ENCODE peak calls at places on chromosomes 1 and 21, in nine cellular contexts. One of them, this sample, is unnamed.

GRCh38 chr1:54876814-54877213 is 10.2 kb downstream of the DHCR24 start:
- DNase-seq in progenitor cell of endocrine pancreas: no peak
- DNase-seq in activated CD4-positive, alpha-beta T cell treated with anti-CD3 and anti-CD28 coated beads for 36 hours: no peak
- DNase-seq in anterior cingulate cortex: no peak
- DNase-seq in RCC 7860: no peak
- DNase-seq in activated naive CD8-positive, alpha-beta T cell treated with anti-CD3 and anti-CD28 coated beads, Interleukin-2, amount 50 U/mL, for 24 hours: no peak
- DNase-seq in HT1080: no peak
- DNase-seq in Ammon's horn: no peak
- DNase-seq in WTC11: no peak
- DNase-seq in this sample: no peak

GRCh38 chr1:85274969-85275453 is 1.4 kb downstream of the BCL10 start:
- DNase-seq in progenitor cell of endocrine pancreas: no peak
- DNase-seq in activated CD4-positive, alpha-beta T cell treated with anti-CD3 and anti-CD28 coated beads for 36 hours: no peak
- DNase-seq in anterior cingulate cortex: no peak
- DNase-seq in RCC 7860: peak; percentile 61
- DNase-seq in activated naive CD8-positive, alpha-beta T cell treated with anti-CD3 and anti-CD28 coated beads, Interleukin-2, amount 50 U/mL, for 24 hours: no peak
- DNase-seq in HT1080: peak; percentile 80
- DNase-seq in Ammon's horn: no peak
- DNase-seq in WTC11: no peak
- DNase-seq in this sample: no peak

GRCh38 chr1:229059671-229060079 is 211.2 kb upstream of the RAB4A start:
- DNase-seq in progenitor cell of endocrine pancreas: no peak
- DNase-seq in activated CD4-positive, alpha-beta T cell treated with anti-CD3 and anti-CD28 coated beads for 36 hours: no peak
- DNase-seq in anterior cingulate cortex: no peak
- DNase-seq in RCC 7860: no peak
- DNase-seq in activated naive CD8-positive, alpha-beta T cell treated with anti-CD3 and anti-CD28 coated beads, Interleukin-2, amount 50 U/mL, for 24 hours: no peak
- DNase-seq in HT1080: no peak
- DNase-seq in Ammon's horn: peak; percentile 40
- DNase-seq in WTC11: no peak
- DNase-seq in this sample: no peak

GRCh38 chr1:26177182-26177684 is at the start of gene CNKSR1:
- DNase-seq in progenitor cell of endocrine pancreas: peak; percentile 72
- DNase-seq in activated CD4-positive, alpha-beta T cell treated with anti-CD3 and anti-CD28 coated beads for 36 hours: peak; percentile 48
- DNase-seq in anterior cingulate cortex: no peak
- DNase-seq in RCC 7860: no peak
- DNase-seq in activated naive CD8-positive, alpha-beta T cell treated with anti-CD3 and anti-CD28 coated beads, Interleukin-2, amount 50 U/mL, for 24 hours: no peak
- DNase-seq in HT1080: no peak
- DNase-seq in Ammon's horn: no peak
- DNase-seq in WTC11: peak; percentile 94
- DNase-seq in this sample: no peak

GRCh38 chr1:161905269-161905884 is 118.3 kb downstream of the OLFML2B start:
- DNase-seq in progenitor cell of endocrine pancreas: no peak
- DNase-seq in activated CD4-positive, alpha-beta T cell treated with anti-CD3 and anti-CD28 coated beads for 36 hours: peak; percentile 56
- DNase-seq in anterior cingulate cortex: no peak
- DNase-seq in RCC 7860: no peak
- DNase-seq in activated naive CD8-positive, alpha-beta T cell treated with anti-CD3 and anti-CD28 coated beads, Interleukin-2, amount 50 U/mL, for 24 hours: peak; percentile 7
- DNase-seq in HT1080: no peak
- DNase-seq in Ammon's horn: no peak
- DNase-seq in WTC11: peak; percentile 41
- DNase-seq in this sample: no peak

GRCh38 chr1:155026154-155026553 is 7.4 kb downstream of the DCST2 start:
- DNase-seq in progenitor cell of endocrine pancreas: no peak
- DNase-seq in activated CD4-positive, alpha-beta T cell treated with anti-CD3 and anti-CD28 coated beads for 36 hours: no peak
- DNase-seq in anterior cingulate cortex: no peak
- DNase-seq in RCC 7860: no peak
- DNase-seq in activated naive CD8-positive, alpha-beta T cell treated with anti-CD3 and anti-CD28 coated beads, Interleukin-2, amount 50 U/mL, for 24 hours: no peak
- DNase-seq in HT1080: no peak
- DNase-seq in Ammon's horn: no peak
- DNase-seq in WTC11: no peak
- DNase-seq in this sample: no peak

GRCh38 chr1:33667386-33668282 is 195.2 kb downstream of the ZSCAN20 start:
- DNase-seq in progenitor cell of endocrine pancreas: no peak
- DNase-seq in activated CD4-positive, alpha-beta T cell treated with anti-CD3 and anti-CD28 coated beads for 36 hours: no peak
- DNase-seq in anterior cingulate cortex: no peak
- DNase-seq in RCC 7860: no peak
- DNase-seq in activated naive CD8-positive, alpha-beta T cell treated with anti-CD3 and anti-CD28 coated beads, Interleukin-2, amount 50 U/mL, for 24 hours: no peak
- DNase-seq in HT1080: peak; percentile 43
- DNase-seq in Ammon's horn: no peak
- DNase-seq in WTC11: no peak
- DNase-seq in this sample: no peak

GRCh38 chr1:17982197-17982596 is 125.4 kb upstream of the IGSF21 start:
- DNase-seq in progenitor cell of endocrine pancreas: no peak
- DNase-seq in activated CD4-positive, alpha-beta T cell treated with anti-CD3 and anti-CD28 coated beads for 36 hours: no peak
- DNase-seq in anterior cingulate cortex: no peak
- DNase-seq in RCC 7860: no peak
- DNase-seq in activated naive CD8-positive, alpha-beta T cell treated with anti-CD3 and anti-CD28 coated beads, Interleukin-2, amount 50 U/mL, for 24 hours: no peak
- DNase-seq in HT1080: no peak
- DNase-seq in Ammon's horn: no peak
- DNase-seq in WTC11: no peak
- DNase-seq in this sample: no peak

GRCh38 chr1:30109853-30110252 is 613.5 kb downstream of the MATN1 start:
- DNase-seq in progenitor cell of endocrine pancreas: no peak
- DNase-seq in activated CD4-positive, alpha-beta T cell treated with anti-CD3 and anti-CD28 coated beads for 36 hours: no peak
- DNase-seq in anterior cingulate cortex: peak; percentile 36
- DNase-seq in RCC 7860: no peak
- DNase-seq in activated naive CD8-positive, alpha-beta T cell treated with anti-CD3 and anti-CD28 coated beads, Interleukin-2, amount 50 U/mL, for 24 hours: no peak
- DNase-seq in HT1080: no peak
- DNase-seq in Ammon's horn: peak; percentile 50
- DNase-seq in WTC11: no peak
- DNase-seq in this sample: no peak

GRCh38 chr1:32005522-32005921 is 8.1 kb upstream of the KHDRBS1 start:
- DNase-seq in progenitor cell of endocrine pancreas: no peak
- DNase-seq in activated CD4-positive, alpha-beta T cell treated with anti-CD3 and anti-CD28 coated beads for 36 hours: no peak
- DNase-seq in anterior cingulate cortex: no peak
- DNase-seq in RCC 7860: no peak
- DNase-seq in activated naive CD8-positive, alpha-beta T cell treated with anti-CD3 and anti-CD28 coated beads, Interleukin-2, amount 50 U/mL, for 24 hours: no peak
- DNase-seq in HT1080: no peak
- DNase-seq in Ammon's horn: no peak
- DNase-seq in WTC11: no peak
- DNase-seq in this sample: no peak

GRCh38 chr21:16211339-16212303 is 481.8 kb downstream of the USP25 start:
- DNase-seq in progenitor cell of endocrine pancreas: no peak
- DNase-seq in activated CD4-positive, alpha-beta T cell treated with anti-CD3 and anti-CD28 coated beads for 36 hours: no peak
- DNase-seq in anterior cingulate cortex: no peak
- DNase-seq in RCC 7860: no peak
- DNase-seq in activated naive CD8-positive, alpha-beta T cell treated with anti-CD3 and anti-CD28 coated beads, Interleukin-2, amount 50 U/mL, for 24 hours: no peak
- DNase-seq in HT1080: no peak
- DNase-seq in Ammon's horn: peak; percentile 67
- DNase-seq in WTC11: no peak
- DNase-seq in this sample: no peak

GRCh38 chr1:245116781-245117180 is 38.0 kb upstream of the KIF26B start:
- DNase-seq in progenitor cell of endocrine pancreas: no peak
- DNase-seq in activated CD4-positive, alpha-beta T cell treated with anti-CD3 and anti-CD28 coated beads for 36 hours: no peak
- DNase-seq in anterior cingulate cortex: no peak
- DNase-seq in RCC 7860: no peak
- DNase-seq in activated naive CD8-positive, alpha-beta T cell treated with anti-CD3 and anti-CD28 coated beads, Interleukin-2, amount 50 U/mL, for 24 hours: no peak
- DNase-seq in HT1080: no peak
- DNase-seq in Ammon's horn: no peak
- DNase-seq in WTC11: no peak
- DNase-seq in this sample: no peak

GRCh38 chr1:36344395-36344680 is 20.9 kb upstream of the EVA1B start:
- DNase-seq in progenitor cell of endocrine pancreas: no peak
- DNase-seq in activated CD4-positive, alpha-beta T cell treated with anti-CD3 and anti-CD28 coated beads for 36 hours: no peak
- DNase-seq in anterior cingulate cortex: no peak
- DNase-seq in RCC 7860: no peak
- DNase-seq in activated naive CD8-positive, alpha-beta T cell treated with anti-CD3 and anti-CD28 coated beads, Interleukin-2, amount 50 U/mL, for 24 hours: no peak
- DNase-seq in HT1080: no peak
- DNase-seq in Ammon's horn: no peak
- DNase-seq in WTC11: no peak
- DNase-seq in this sample: no peak

GRCh38 chr1:162562452-162562828 is 918 bp downstream of the UAP1 start:
- DNase-seq in progenitor cell of endocrine pancreas: no peak
- DNase-seq in activated CD4-positive, alpha-beta T cell treated with anti-CD3 and anti-CD28 coated beads for 36 hours: peak; percentile 9
- DNase-seq in anterior cingulate cortex: no peak
- DNase-seq in RCC 7860: peak; percentile 52
- DNase-seq in activated naive CD8-positive, alpha-beta T cell treated with anti-CD3 and anti-CD28 coated beads, Interleukin-2, amount 50 U/mL, for 24 hours: no peak
- DNase-seq in HT1080: peak; percentile 44
- DNase-seq in Ammon's horn: peak; percentile 7
- DNase-seq in WTC11: no peak
- DNase-seq in this sample: no peak

GRCh38 chr1:87386217-87386790 is 57.6 kb downstream of the LMO4 start:
- DNase-seq in progenitor cell of endocrine pancreas: no peak
- DNase-seq in activated CD4-positive, alpha-beta T cell treated with anti-CD3 and anti-CD28 coated beads for 36 hours: no peak
- DNase-seq in anterior cingulate cortex: no peak
- DNase-seq in RCC 7860: no peak
- DNase-seq in activated naive CD8-positive, alpha-beta T cell treated with anti-CD3 and anti-CD28 coated beads, Interleukin-2, amount 50 U/mL, for 24 hours: no peak
- DNase-seq in HT1080: no peak
- DNase-seq in Ammon's horn: no peak
- DNase-seq in WTC11: no peak
- DNase-seq in this sample: no peak

GRCh38 chr1:98660941-98661543 is 479 bp upstream of the SNX7 start:
- DNase-seq in progenitor cell of endocrine pancreas: no peak
- DNase-seq in activated CD4-positive, alpha-beta T cell treated with anti-CD3 and anti-CD28 coated beads for 36 hours: no peak
- DNase-seq in anterior cingulate cortex: no peak
- DNase-seq in RCC 7860: no peak
- DNase-seq in activated naive CD8-positive, alpha-beta T cell treated with anti-CD3 and anti-CD28 coated beads, Interleukin-2, amount 50 U/mL, for 24 hours: no peak
- DNase-seq in HT1080: no peak
- DNase-seq in Ammon's horn: peak; percentile 35
- DNase-seq in WTC11: no peak
- DNase-seq in this sample: no peak

GRCh38 chr21:44466351-44466954 is 11.1 kb downstream of the LRRC3 start:
- DNase-seq in progenitor cell of endocrine pancreas: no peak
- DNase-seq in activated CD4-positive, alpha-beta T cell treated with anti-CD3 and anti-CD28 coated beads for 36 hours: no peak
- DNase-seq in anterior cingulate cortex: no peak
- DNase-seq in RCC 7860: no peak
- DNase-seq in activated naive CD8-positive, alpha-beta T cell treated with anti-CD3 and anti-CD28 coated beads, Interleukin-2, amount 50 U/mL, for 24 hours: no peak
- DNase-seq in HT1080: no peak
- DNase-seq in Ammon's horn: no peak
- DNase-seq in WTC11: no peak
- DNase-seq in this sample: no peak

GRCh38 chr1:236545621-236546169 is 21.9 kb downstream of the LGALS8 start:
- DNase-seq in progenitor cell of endocrine pancreas: no peak
- DNase-seq in activated CD4-positive, alpha-beta T cell treated with anti-CD3 and anti-CD28 coated beads for 36 hours: no peak
- DNase-seq in anterior cingulate cortex: no peak
- DNase-seq in RCC 7860: no peak
- DNase-seq in activated naive CD8-positive, alpha-beta T cell treated with anti-CD3 and anti-CD28 coated beads, Interleukin-2, amount 50 U/mL, for 24 hours: no peak
- DNase-seq in HT1080: no peak
- DNase-seq in Ammon's horn: no peak
- DNase-seq in WTC11: no peak
- DNase-seq in this sample: no peak

GRCh38 chr1:39102537-39103320 is 76.6 kb downstream of the NDUFS5 start:
- DNase-seq in progenitor cell of endocrine pancreas: no peak
- DNase-seq in activated CD4-positive, alpha-beta T cell treated with anti-CD3 and anti-CD28 coated beads for 36 hours: peak; percentile 50
- DNase-seq in anterior cingulate cortex: no peak
- DNase-seq in RCC 7860: peak; percentile 72
- DNase-seq in activated naive CD8-positive, alpha-beta T cell treated with anti-CD3 and anti-CD28 coated beads, Interleukin-2, amount 50 U/mL, for 24 hours: peak; percentile 18
- DNase-seq in HT1080: peak; percentile 83
- DNase-seq in Ammon's horn: peak; percentile 89
- DNase-seq in WTC11: no peak
- DNase-seq in this sample: peak; percentile 46

GRCh38 chr1:208182880-208183279 is 61.3 kb downstream of the PLXNA2 start:
- DNase-seq in progenitor cell of endocrine pancreas: no peak
- DNase-seq in activated CD4-positive, alpha-beta T cell treated with anti-CD3 and anti-CD28 coated beads for 36 hours: no peak
- DNase-seq in anterior cingulate cortex: no peak
- DNase-seq in RCC 7860: no peak
- DNase-seq in activated naive CD8-positive, alpha-beta T cell treated with anti-CD3 and anti-CD28 coated beads, Interleukin-2, amount 50 U/mL, for 24 hours: no peak
- DNase-seq in HT1080: no peak
- DNase-seq in Ammon's horn: no peak
- DNase-seq in WTC11: no peak
- DNase-seq in this sample: no peak

GRCh38 chr21:36479415-36480402 is at the start of gene CLDN14:
- DNase-seq in progenitor cell of endocrine pancreas: no peak
- DNase-seq in activated CD4-positive, alpha-beta T cell treated with anti-CD3 and anti-CD28 coated beads for 36 hours: no peak
- DNase-seq in anterior cingulate cortex: no peak
- DNase-seq in RCC 7860: no peak
- DNase-seq in activated naive CD8-positive, alpha-beta T cell treated with anti-CD3 and anti-CD28 coated beads, Interleukin-2, amount 50 U/mL, for 24 hours: no peak
- DNase-seq in HT1080: no peak
- DNase-seq in Ammon's horn: no peak
- DNase-seq in WTC11: no peak
- DNase-seq in this sample: no peak

GRCh38 chr21:36866419-36866818 is 100.0 kb downstream of the HLCS start:
- DNase-seq in progenitor cell of endocrine pancreas: no peak
- DNase-seq in activated CD4-positive, alpha-beta T cell treated with anti-CD3 and anti-CD28 coated beads for 36 hours: no peak
- DNase-seq in anterior cingulate cortex: no peak
- DNase-seq in RCC 7860: no peak
- DNase-seq in activated naive CD8-positive, alpha-beta T cell treated with anti-CD3 and anti-CD28 coated beads, Interleukin-2, amount 50 U/mL, for 24 hours: no peak
- DNase-seq in HT1080: no peak
- DNase-seq in Ammon's horn: no peak
- DNase-seq in WTC11: no peak
- DNase-seq in this sample: no peak

GRCh38 chr21:26072891-26073615 is 97.5 kb downstream of the APP start:
- DNase-seq in progenitor cell of endocrine pancreas: no peak
- DNase-seq in activated CD4-positive, alpha-beta T cell treated with anti-CD3 and anti-CD28 coated beads for 36 hours: no peak
- DNase-seq in anterior cingulate cortex: no peak
- DNase-seq in RCC 7860: peak; percentile 52
- DNase-seq in activated naive CD8-positive, alpha-beta T cell treated with anti-CD3 and anti-CD28 coated beads, Interleukin-2, amount 50 U/mL, for 24 hours: no peak
- DNase-seq in HT1080: peak; percentile 43
- DNase-seq in Ammon's horn: no peak
- DNase-seq in WTC11: no peak
- DNase-seq in this sample: no peak

GRCh38 chr1:64822621-64823020 is 77.7 kb downstream of the RAVER2 start:
- DNase-seq in progenitor cell of endocrine pancreas: no peak
- DNase-seq in activated CD4-positive, alpha-beta T cell treated with anti-CD3 and anti-CD28 coated beads for 36 hours: no peak
- DNase-seq in anterior cingulate cortex: no peak
- DNase-seq in RCC 7860: no peak
- DNase-seq in activated naive CD8-positive, alpha-beta T cell treated with anti-CD3 and anti-CD28 coated beads, Interleukin-2, amount 50 U/mL, for 24 hours: no peak
- DNase-seq in HT1080: no peak
- DNase-seq in Ammon's horn: no peak
- DNase-seq in WTC11: no peak
- DNase-seq in this sample: no peak

GRCh38 chr1:17903386-17903785 is 148.3 kb downstream of the ACTL8 start:
- DNase-seq in progenitor cell of endocrine pancreas: no peak
- DNase-seq in activated CD4-positive, alpha-beta T cell treated with anti-CD3 and anti-CD28 coated beads for 36 hours: no peak
- DNase-seq in anterior cingulate cortex: no peak
- DNase-seq in RCC 7860: peak; percentile 67
- DNase-seq in activated naive CD8-positive, alpha-beta T cell treated with anti-CD3 and anti-CD28 coated beads, Interleukin-2, amount 50 U/mL, for 24 hours: no peak
- DNase-seq in HT1080: peak; percentile 48
- DNase-seq in Ammon's horn: no peak
- DNase-seq in WTC11: no peak
- DNase-seq in this sample: no peak

GRCh38 chr1:67441183-67441582 is 11.0 kb upstream of the SERBP1 start:
- DNase-seq in progenitor cell of endocrine pancreas: no peak
- DNase-seq in activated CD4-positive, alpha-beta T cell treated with anti-CD3 and anti-CD28 coated beads for 36 hours: peak; percentile 78
- DNase-seq in anterior cingulate cortex: no peak
- DNase-seq in RCC 7860: no peak
- DNase-seq in activated naive CD8-positive, alpha-beta T cell treated with anti-CD3 and anti-CD28 coated beads, Interleukin-2, amount 50 U/mL, for 24 hours: peak; percentile 83
- DNase-seq in HT1080: no peak
- DNase-seq in Ammon's horn: peak; percentile 25
- DNase-seq in WTC11: no peak
- DNase-seq in this sample: no peak

GRCh38 chr1:111603979-111604378 is 15.6 kb upstream of the RAP1A start:
- DNase-seq in progenitor cell of endocrine pancreas: no peak
- DNase-seq in activated CD4-positive, alpha-beta T cell treated with anti-CD3 and anti-CD28 coated beads for 36 hours: peak; percentile 89
- DNase-seq in anterior cingulate cortex: no peak
- DNase-seq in RCC 7860: no peak
- DNase-seq in activated naive CD8-positive, alpha-beta T cell treated with anti-CD3 and anti-CD28 coated beads, Interleukin-2, amount 50 U/mL, for 24 hours: peak; percentile 73
- DNase-seq in HT1080: no peak
- DNase-seq in Ammon's horn: peak; percentile 51
- DNase-seq in WTC11: no peak
- DNase-seq in this sample: no peak

GRCh38 chr1:154304664-154305337 is 16.1 kb upstream of the AQP10 start:
- DNase-seq in progenitor cell of endocrine pancreas: no peak
- DNase-seq in activated CD4-positive, alpha-beta T cell treated with anti-CD3 and anti-CD28 coated beads for 36 hours: peak; percentile 81
- DNase-seq in anterior cingulate cortex: no peak
- DNase-seq in RCC 7860: peak; percentile 94
- DNase-seq in activated naive CD8-positive, alpha-beta T cell treated with anti-CD3 and anti-CD28 coated beads, Interleukin-2, amount 50 U/mL, for 24 hours: peak; percentile 58
- DNase-seq in HT1080: peak; percentile 98
- DNase-seq in Ammon's horn: peak; percentile 71
- DNase-seq in WTC11: no peak
- DNase-seq in this sample: no peak

GRCh38 chr1:216523449-216524190 is 100.4 kb upstream of the USH2A start:
- DNase-seq in progenitor cell of endocrine pancreas: no peak
- DNase-seq in activated CD4-positive, alpha-beta T cell treated with anti-CD3 and anti-CD28 coated beads for 36 hours: no peak
- DNase-seq in anterior cingulate cortex: no peak
- DNase-seq in RCC 7860: no peak
- DNase-seq in activated naive CD8-positive, alpha-beta T cell treated with anti-CD3 and anti-CD28 coated beads, Interleukin-2, amount 50 U/mL, for 24 hours: no peak
- DNase-seq in HT1080: no peak
- DNase-seq in Ammon's horn: no peak
- DNase-seq in WTC11: no peak
- DNase-seq in this sample: no peak

GRCh38 chr1:41933106-41933505 is 14.4 kb upstream of the HIVEP3 start:
- DNase-seq in progenitor cell of endocrine pancreas: no peak
- DNase-seq in activated CD4-positive, alpha-beta T cell treated with anti-CD3 and anti-CD28 coated beads for 36 hours: no peak
- DNase-seq in anterior cingulate cortex: no peak
- DNase-seq in RCC 7860: no peak
- DNase-seq in activated naive CD8-positive, alpha-beta T cell treated with anti-CD3 and anti-CD28 coated beads, Interleukin-2, amount 50 U/mL, for 24 hours: no peak
- DNase-seq in HT1080: no peak
- DNase-seq in Ammon's horn: no peak
- DNase-seq in WTC11: no peak
- DNase-seq in this sample: no peak

GRCh38 chr21:38476385-38476784 is 21.9 kb downstream of the ERG start:
- DNase-seq in progenitor cell of endocrine pancreas: no peak
- DNase-seq in activated CD4-positive, alpha-beta T cell treated with anti-CD3 and anti-CD28 coated beads for 36 hours: no peak
- DNase-seq in anterior cingulate cortex: no peak
- DNase-seq in RCC 7860: no peak
- DNase-seq in activated naive CD8-positive, alpha-beta T cell treated with anti-CD3 and anti-CD28 coated beads, Interleukin-2, amount 50 U/mL, for 24 hours: no peak
- DNase-seq in HT1080: no peak
- DNase-seq in Ammon's horn: no peak
- DNase-seq in WTC11: no peak
- DNase-seq in this sample: no peak